ENCODE peak calls at places on chromosomes 3 and 15, in six cellular contexts. O is AG04450, J is WTC11, R is IMR-90, G is epithelial cell of esophagus, Q is cardiac fibroblast. S is an unnamed sample.
A peak's percentile ranks its signal among the peaks of the same experiment; 100 is the strongest.

GRCh38 chr15:41263891-41264351 is 32.9 kb downstream of the CHP1 start:
- DNase-seq in G (peak; percentile 48), Q (peak; percentile 75), O (no peak), R (peak; percentile 52), J (no peak), S (no peak)

GRCh38 chr3:27456554-27456953 is 27.6 kb downstream of the SLC4A7 start:
- DNase-seq in J (no peak), Q (no peak), G (no peak), R (peak; percentile 27), O (no peak), S (no peak)

GRCh38 chr3:130442284-130442683 is 74.7 kb upstream of the COL6A6 start:
- DNase-seq in G (no peak), J (peak; percentile 9), Q (no peak), R (no peak), O (no peak), S (no peak)

GRCh38 chr3:135805752-135806151 is 159.8 kb upstream of the PPP2R3A start:
- DNase-seq in O (no peak), J (no peak), G (no peak), R (no peak), Q (no peak), S (no peak)

GRCh38 chr3:191740712-191741111 is 279.7 kb downstream of the PYDC2 start:
- DNase-seq in Q (no peak), G (no peak), R (no peak), J (no peak), O (no peak), S (no peak)

GRCh38 chr15:58524247-58524646 is 92.5 kb downstream of the LIPC start:
- DNase-seq in R (no peak), O (no peak), G (peak; percentile 82), Q (peak; percentile 47), J (no peak), S (no peak)

GRCh38 chr3:31896026-31896425 is 85.0 kb downstream of the OSBPL10 start:
- DNase-seq in Q (no peak), G (no peak), J (no peak), R (no peak), O (no peak), S (no peak)

GRCh38 chr3:179016979-179017670 is 54.5 kb downstream of the ZMAT3 start:
- DNase-seq in R (no peak), Q (no peak), G (no peak), J (no peak), O (no peak), S (no peak)

GRCh38 chr3:23728651-23729117 is 77.1 kb upstream of the UBE2E1 start:
- DNase-seq in O (no peak), J (no peak), G (peak; percentile 67), Q (no peak), R (peak; percentile 72), S (no peak)

GRCh38 chr15:91942676-91943417 is 89.3 kb downstream of the SLCO3A1 start:
- DNase-seq in R (peak; percentile 89), J (no peak), Q (peak; percentile 94), O (peak; percentile 72), G (peak; percentile 99), S (peak; percentile 36)

GRCh38 chr3:58952128-58952917 is 97.5 kb downstream of the CFAP20DC start:
- DNase-seq in R (peak; percentile 33), Q (peak; percentile 11), O (no peak), J (no peak), G (no peak), S (no peak)

GRCh38 chr3:127011270-127011992 is 28.5 kb downstream of the PLXNA1 start:
- DNase-seq in J (no peak), R (peak; percentile 31), G (no peak), Q (peak; percentile 84), O (no peak), S (no peak)

GRCh38 chr3:161273589-161274218 is 52.6 kb downstream of the NMD3 start:
- DNase-seq in R (peak; percentile 52), G (peak; percentile 62), O (no peak), J (no peak), Q (peak; percentile 65), S (no peak)

GRCh38 chr15:84731774-84732173 is 15.8 kb upstream of the SEC11A start:
- DNase-seq in J (no peak), R (peak; percentile 81), G (no peak), Q (peak; percentile 84), O (no peak), S (no peak)

GRCh38 chr15:50259276-50259675 is 6.2 kb downstream of the HDC start:
- DNase-seq in G (no peak), R (no peak), O (no peak), J (no peak), Q (no peak), S (no peak)

GRCh38 chr3:15498461-15499214 is 22.9 kb downstream of the COLQ start:
- DNase-seq in Q (no peak), O (no peak), R (no peak), J (no peak), G (no peak), S (no peak)

GRCh38 chr3:36461588-36461987 is 81.3 kb downstream of the STAC start:
- DNase-seq in G (no peak), Q (no peak), J (no peak), R (peak; percentile 5), O (no peak), S (no peak)

GRCh38 chr3:122469659-122470058 is 45.1 kb downstream of the KPNA1 start:
- DNase-seq in J (no peak), R (no peak), G (no peak), O (no peak), Q (peak; percentile 9), S (no peak)

GRCh38 chr15:99963976-99964375 is 230.7 kb upstream of the LYSMD4 start:
- DNase-seq in R (no peak), Q (no peak), O (no peak), G (peak; percentile 73), J (no peak), S (no peak)

GRCh38 chr3:37653466-37653865 is 208.2 kb upstream of the CTDSPL start:
- DNase-seq in R (no peak), G (peak; percentile 16), Q (no peak), O (no peak), J (no peak), S (no peak)

GRCh38 chr15:92904832-92905640 is 4.9 kb downstream of the CHD2 start:
- DNase-seq in G (no peak), J (no peak), O (no peak), R (no peak), Q (no peak), S (no peak)

GRCh38 chr3:128081846-128082245 is 29.6 kb downstream of the SEC61A1 start:
- DNase-seq in J (no peak), R (peak; percentile 78), O (no peak), G (peak; percentile 80), Q (no peak), S (no peak)

GRCh38 chr3:120673116-120673515 is 8.9 kb downstream of the HGD start:
- DNase-seq in G (no peak), Q (peak; percentile 30), R (no peak), J (no peak), O (no peak), S (no peak)

GRCh38 chr15:75891895-75892294 is 11.8 kb upstream of the FBXO22 start:
- DNase-seq in R (peak; percentile 96), J (no peak), O (peak; percentile 77), G (peak; percentile 70), Q (peak; percentile 77), S (no peak)

GRCh38 chr3:46833346-46834300 is 29.6 kb downstream of the MYL3 start:
- DNase-seq in J (no peak), G (no peak), Q (no peak), R (no peak), O (no peak), S (no peak)

GRCh38 chr3:68817243-68817642 is 115.1 kb downstream of the TAFA4 start:
- DNase-seq in R (no peak), G (no peak), Q (no peak), J (no peak), O (no peak), S (no peak)

GRCh38 chr3:38368238-38368637 is 21.7 kb downstream of the XYLB start:
- DNase-seq in Q (no peak), O (no peak), J (no peak), R (no peak), G (no peak), S (no peak)

GRCh38 chr15:80744826-80745225 is 34.3 kb upstream of the CEMIP start:
- DNase-seq in Q (peak; percentile 37), O (no peak), J (no peak), R (peak; percentile 60), G (peak; percentile 10), S (no peak)
- TF ChIP-seq CTCF in Q (no peak), O (no peak), J (no peak), R (no peak), G (no peak), S (no peak)

GRCh38 chr3:16529264-16529663 is 15.8 kb upstream of the RFTN1 start:
- DNase-seq in O (no peak), G (no peak), R (no peak), Q (no peak), J (no peak), S (no peak)
- TF ChIP-seq CTCF in O (no peak), G (no peak), R (peak; percentile 31), Q (peak; percentile 10), J (no peak), S (no peak)

DNA sequence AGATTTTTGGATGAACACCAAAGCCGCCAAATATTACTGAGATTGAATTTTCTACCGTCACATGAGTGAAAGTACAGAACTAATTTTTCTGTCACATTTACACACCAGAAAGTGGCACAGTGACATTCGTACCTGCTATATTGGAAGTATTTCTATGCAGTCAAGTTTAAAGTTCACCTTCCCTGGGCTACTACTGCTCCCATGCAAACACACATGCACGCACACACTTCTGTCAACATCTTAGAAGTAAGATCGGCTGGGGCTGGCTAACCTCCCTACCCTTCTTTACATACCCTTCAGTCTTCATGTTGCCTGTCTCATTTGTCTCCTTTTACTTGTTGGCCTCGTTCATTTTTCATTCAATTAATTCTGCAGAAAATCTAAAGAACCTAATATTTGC is 19.0 kb upstream of the TM4SF1 start:
- DNase-seq in J (no peak), R (no peak), O (no peak), Q (no peak), G (no peak), S (no peak)
- TF ChIP-seq CTCF in J (no peak), R (no peak), O (no peak), Q (no peak), G (no peak), S (no peak)

GRCh38 chr15:74653426-74654082 is 37.9 kb downstream of the CLK3 start:
- DNase-seq in R (peak; percentile 59), Q (peak; percentile 92), G (peak; percentile 40), O (no peak), J (no peak), S (no peak)

GRCh38 chr15:74656935-74657535 is 38.8 kb downstream of the EDC3 start:
- DNase-seq in G (no peak), O (no peak), R (no peak), J (no peak), Q (no peak), S (no peak)

GRCh38 chr15:74655424-74655823 is 39.8 kb downstream of the CLK3 start:
- DNase-seq in O (no peak), J (no peak), Q (no peak), R (no peak), G (no peak), S (no peak)

GRCh38 chr15:74662064-74662860 is 33.6 kb downstream of the EDC3 start:
- DNase-seq in J (no peak), G (no peak), O (no peak), Q (no peak), R (no peak), S (no peak)

DNA sequence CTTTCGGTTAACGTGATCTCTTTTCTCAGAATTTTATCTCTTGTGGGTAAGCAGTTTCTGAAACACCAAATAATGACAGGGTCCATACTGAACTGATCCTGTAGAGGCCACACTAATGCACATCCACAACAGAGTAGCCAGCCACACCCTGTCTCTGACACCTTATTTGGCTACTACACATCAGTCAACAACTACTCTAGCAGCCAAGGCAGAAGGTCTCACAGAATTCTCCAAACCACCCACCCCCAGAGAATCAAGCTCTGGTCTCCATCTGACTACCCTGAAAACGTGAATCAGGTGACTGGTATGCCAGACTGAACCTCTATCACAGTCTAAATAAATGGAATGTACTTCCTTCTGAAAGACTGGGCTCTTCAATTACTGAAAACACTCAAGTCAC is 38.0 kb downstream of the EDC3 start:
- DNase-seq in G (peak; percentile 19), J (no peak), Q (peak; percentile 19), O (no peak), R (peak; percentile 52), S (no peak)
- TF ChIP-seq CTCF in G (no peak), J (no peak), Q (no peak), O (no peak), R (no peak), S (no peak)

S was measured in natural killer cell.